ENCODE peak calls at places on chromosomes 7 and 10, in five cellular contexts. V is HCT116, M is GM12878, N is GM23338, Y is K562. L is an unnamed sample. For H3K36me3, the result is how much of the 10 kb centered on the place peaks cover.

GRCh38 chr10:76356557-76356956 is 925.1 kb downstream of the LRMDA start:
- DNase-seq in V (no peak), M (no peak), N (no peak), Y (no peak), L (no peak)

GRCh38 chr10:118298787-118299186 is 43.3 kb downstream of the FAM204A start:
- DNase-seq in V (no peak), M (no peak), N (no peak), Y (no peak), L (no peak)

GRCh38 chr7:73834626-73835191 is 3.9 kb downstream of the CLDN4 start:
- DNase-seq in V (no peak), M (no peak), N (no peak), Y (no peak), L (no peak)

GRCh38 chr10:125284875-125285597 is 124.7 kb upstream of the CTBP2 start:
- DNase-seq in V (peak), M (no peak), N (peak), Y (peak), L (no peak)

GRCh38 chr7:143391462-143392404 is 10.6 kb downstream of the ZYX start:
- DNase-seq in V (no peak), M (no peak), N (no peak), Y (no peak), L (no peak)

GRCh38 chr10:112695539-112695938 is 248.5 kb downstream of the VTI1A start:
- DNase-seq in V (no peak), M (no peak), N (no peak), Y (no peak), L (no peak)

GRCh38 chr10:34327184-34327583 is 487.9 kb downstream of the PARD3 start:
- DNase-seq in V (no peak), M (no peak), N (no peak), Y (no peak), L (no peak)

GRCh38 chr7:75555736-75556135 is 63.6 kb downstream of the SPDYE5 start:
- DNase-seq in V (no peak), M (no peak), N (no peak), Y (no peak), L (no peak)

GRCh38 chr7:158280467-158281154 is 307.0 kb downstream of the PTPRN2 start:
- DNase-seq in V (no peak), M (no peak), N (no peak), Y (no peak), L (no peak)

GRCh38 chr10:314871-315270 is 179.6 kb downstream of the ZMYND11 start:
- DNase-seq in V (no peak), M (no peak), N (no peak), Y (no peak), L (no peak)

GRCh38 chr10:101458869-101459268 is 104.9 kb downstream of the BTRC start:
- DNase-seq in V (no peak), M (no peak), N (no peak), Y (no peak), L (no peak)

GRCh38 chr7:20459411-20459810 is 128.7 kb downstream of the ITGB8 start:
- DNase-seq in V (no peak), M (no peak), N (no peak), Y (no peak), L (no peak)

GRCh38 chr10:113020838-113021237 is 70.8 kb downstream of the TCF7L2 start:
- DNase-seq in V (no peak), M (no peak), N (no peak), Y (no peak), L (no peak)

GRCh38 chr7:42181566-42181965 is 55.4 kb downstream of the GLI3 start:
- DNase-seq in V (no peak), M (no peak), N (no peak), Y (no peak), L (no peak)

GRCh38 chr7:36390199-36391090 is 783 bp downstream of the ANLN start:
- DNase-seq in V (peak), M (no peak), N (peak), Y (peak), L (no peak)

GRCh38 chr10:62640386-62640785 is 164.1 kb upstream of the ADO start:
- DNase-seq in V (no peak), M (no peak), N (no peak), Y (no peak), L (peak)

GRCh38 chr10:132170561-132171361 is 16.0 kb upstream of the DPYSL4 start:
- DNase-seq in V (no peak), M (no peak), N (no peak), Y (no peak), L (no peak)

GRCh38 chr7:104943502-104944343 is 70.3 kb upstream of the KMT2E start:
- DNase-seq in V (peak), M (peak), N (no peak), Y (peak), L (no peak)

GRCh38 chr10:131806646-131807317 is 94.0 kb upstream of the PPP2R2D start:
- DNase-seq in V (no peak), M (no peak), N (no peak), Y (no peak), L (no peak)

GRCh38 chr10:78333362-78334143 is 299.9 kb downstream of the RPS24 start:
- DNase-seq in V (no peak), M (no peak), N (no peak), Y (no peak), L (no peak)

GRCh38 chr7:80859272-80859970 is 59.4 kb downstream of the SEMA3C start:
- DNase-seq in V (no peak), M (no peak), N (no peak), Y (no peak), L (no peak)

GRCh38 chr7:12635830-12636229 is 51.6 kb upstream of the ARL4A start:
- DNase-seq in V (no peak), M (peak), N (peak), Y (no peak), L (no peak)

GRCh38 chr7:74412603-74413002 is 41.1 kb upstream of the GTF2IRD1 start:
- DNase-seq in V (no peak), M (no peak), N (no peak), Y (peak), L (no peak)

GRCh38 chr10:111916011-111916410 is 267.6 kb downstream of the GPAM start:
- DNase-seq in V (no peak), M (no peak), N (no peak), Y (no peak), L (no peak)

GRCh38 chr10:66783296-66783695 is 142.5 kb upstream of the LRRTM3 start:
- DNase-seq in V (no peak), M (no peak), N (no peak), Y (no peak), L (no peak)

GRCh38 chr7:90433221-90433620 is 30.0 kb downstream of the CLDN12 start:
- DNase-seq in V (no peak), M (no peak), N (no peak), Y (no peak), L (no peak)

GRCh38 chr7:155188357-155188756 is 109.3 kb upstream of the INSIG1 start:
- DNase-seq in V (no peak), M (no peak), N (no peak), Y (no peak), L (no peak)

GRCh38 chr7:54888067-54888735 is 129.2 kb upstream of the SEC61G start:
- DNase-seq in V (no peak), M (no peak), N (peak), Y (no peak), L (no peak)

GRCh38 chr7:79615871-79616640 is 162.6 kb upstream of the MAGI2 start:
- DNase-seq in V (no peak), M (no peak), N (no peak), Y (no peak), L (no peak)
- TF ChIP-seq POLR2AphosphoS5 in V (no peak), M (no peak), N (no peak), Y (no peak), L (no peak)

DNA sequence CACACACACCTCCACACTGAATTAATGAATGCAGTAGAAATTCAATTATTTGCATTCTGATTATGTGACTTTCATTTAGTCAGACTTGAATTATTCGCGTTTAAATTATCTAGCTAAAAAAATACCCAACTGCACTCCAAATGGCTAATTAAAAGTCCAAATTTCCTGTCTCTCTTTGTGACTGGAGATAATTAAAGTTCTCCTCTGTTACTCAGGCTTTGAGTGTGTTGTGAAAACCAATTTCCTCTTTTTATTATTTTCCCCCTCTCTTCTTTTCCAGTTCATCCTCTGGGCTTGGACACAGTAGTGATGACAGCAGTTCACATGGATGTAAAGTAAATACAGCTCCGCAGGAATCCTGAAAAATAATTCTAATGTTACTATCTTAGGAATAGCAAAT is 80.5 kb downstream of the SNX10 start:
- DNase-seq in V (no peak), M (no peak), N (no peak), Y (no peak), L (no peak)
- TF ChIP-seq EZH2 in V (no peak), M (no peak), N (no peak), Y (no peak), L (no peak)

DNA sequence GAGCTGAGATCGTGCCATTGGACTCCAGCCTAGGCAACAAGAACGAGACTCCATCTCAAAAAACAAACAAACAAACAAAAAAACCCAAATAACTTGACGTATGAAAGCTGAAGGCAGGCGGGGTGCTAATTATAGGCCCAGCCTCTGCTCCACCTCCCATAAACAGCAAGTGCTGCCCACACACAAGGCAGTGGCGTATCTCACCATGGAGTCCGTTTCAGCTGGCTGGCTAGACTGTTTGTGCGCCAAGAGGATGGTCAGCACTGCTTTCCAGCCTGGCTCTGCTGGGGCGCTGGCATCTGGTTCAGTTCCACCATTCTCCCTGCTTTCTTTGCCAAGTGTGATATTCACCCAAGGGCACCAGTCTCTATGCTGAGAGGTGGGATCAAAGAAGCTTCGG is 29.1 kb downstream of the ZC3HC1 start:
- DNase-seq in V (no peak), M (no peak), N (no peak), Y (no peak), L (no peak)
- H3K36me3 ChIP-seq in V (half or more), M (under half), N (half or more), Y (half or more), L (half or more)

DNA sequence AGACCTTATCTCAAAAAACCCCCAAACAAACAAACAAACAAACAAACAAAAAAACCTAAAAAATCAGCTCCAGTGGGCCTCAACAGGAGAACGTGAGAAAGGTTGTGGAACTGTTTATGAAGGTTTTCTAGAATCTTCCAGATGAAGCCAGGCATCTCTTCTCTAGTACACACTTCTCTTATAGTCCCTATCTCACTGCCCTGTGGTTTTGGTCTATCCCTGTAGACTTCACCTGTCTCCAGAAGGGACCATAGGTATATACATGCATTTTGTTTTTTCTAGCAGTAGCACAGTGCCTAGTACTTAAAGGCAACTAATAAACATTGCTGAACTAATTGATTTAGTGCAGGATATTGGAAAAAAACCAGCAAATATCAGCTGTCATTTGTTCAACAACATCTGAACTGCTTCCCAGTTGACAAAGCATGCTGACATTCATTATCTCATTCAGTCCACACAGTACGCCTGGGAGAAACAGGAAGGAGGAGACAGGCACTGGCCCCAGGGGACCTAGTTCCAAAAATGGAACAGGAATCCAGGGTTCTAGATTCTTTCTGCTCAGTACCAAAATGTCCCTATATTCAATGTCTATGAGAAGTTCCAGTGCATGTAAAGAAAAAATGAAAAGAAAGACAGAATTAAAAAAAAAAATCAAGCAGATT is 59.8 kb downstream of the C10orf67 start:
- DNase-seq in V (no peak), M (no peak), N (no peak), Y (no peak), L (no peak)
- TF ChIP-seq POLR2AphosphoS5 in V (no peak), M (no peak), N (no peak), Y (no peak), L (no peak)